ENCODE peak calls at places on chromosomes 5 and 9, in five cellular contexts. E is transverse colon, S is cardiac muscle cell, T is MM.1S, F is heart right ventricle. U is an unnamed sample.

GRCh38 chr5:5799229-5799628 is 376.8 kb downstream of the ICE1 start:
- DNase-seq in E (no peak), S (no peak), T (no peak), F (no peak), U (no peak)

GRCh38 chr9:133238272-133238850 is 29.3 kb upstream of the OBP2B start:
- DNase-seq in E (peak; percentile 94), S (peak; percentile 90), T (no peak), F (peak; percentile 93), U (peak; percentile 92)

GRCh38 chr9:105062222-105062850 is 134.4 kb upstream of the ABCA1 start:
- DNase-seq in E (no peak), S (no peak), T (no peak), F (no peak), U (peak; percentile 65)

GRCh38 chr5:123719004-123719403 is 207.0 kb downstream of the CSNK1G3 start:
- DNase-seq in E (no peak), S (peak; percentile 18), T (no peak), F (no peak), U (no peak)

GRCh38 chr5:172412724-172413260 is 41.5 kb downstream of the SH3PXD2B start:
- DNase-seq in E (peak; percentile 68), S (peak; percentile 99), T (no peak), F (peak; percentile 86), U (peak; percentile 51)

GRCh38 chr9:97507585-97507984 is 6.1 kb downstream of the TMOD1 start:
- DNase-seq in E (no peak), S (no peak), T (no peak), F (no peak), U (no peak)

GRCh38 chr9:86043999-86044398 is 55.4 kb downstream of the GOLM1 start:
- DNase-seq in E (no peak), S (no peak), T (no peak), F (no peak), U (no peak)

GRCh38 chr5:169607882-169608281 is 24.3 kb downstream of the SPDL1 start:
- DNase-seq in E (no peak), S (no peak), T (no peak), F (no peak), U (no peak)

GRCh38 chr5:14417232-14417730 is 164.3 kb upstream of the OTULINL start:
- DNase-seq in E (no peak), S (peak; percentile 71), T (no peak), F (no peak), U (no peak)

GRCh38 chr5:146623009-146623408 is 107.0 kb upstream of the GPR151 start:
- DNase-seq in E (no peak), S (no peak), T (peak; percentile 70), F (no peak), U (no peak)
- H3K27ac ChIP-seq in E (no peak overlapping the region), S (no peak overlapping the region), T (no peak overlapping the region), F (no peak overlapping the region), U (no peak overlapping the region)

GRCh38 chr5:29498412-29498811 is 1695.1 kb upstream of the CDH6 start:
- DNase-seq in E (no peak), S (no peak), T (no peak), F (no peak), U (no peak)
- H3K9me3 ChIP-seq in E (peaks cover 6% of the 10 kb centered on the region), S (no peaks in the 10 kb centered on the region), T (no peaks in the 10 kb centered on the region), F (peaks cover 32% of the 10 kb centered on the region), U (no peaks in the 10 kb centered on the region)

GRCh38 chr5:28810751-28811136 is 1772.4 kb upstream of the CDH9 start:
- DNase-seq in E (no peak), S (no peak), T (no peak), F (no peak), U (no peak)
- TF ChIP-seq CTCF in E (no peak), S (no peak), T (no peak), F (no peak), U (no peak)

GRCh38 chr9:12875216-12875615 is 100.4 kb downstream of the LURAP1L start:
- DNase-seq in E (no peak), S (peak; percentile 15), T (no peak), F (no peak), U (no peak)
- H3K27ac ChIP-seq in E (no peak overlapping the region), S (no peak overlapping the region), T (no peak overlapping the region), F (no peak overlapping the region), U (no peak overlapping the region)

GRCh38 chr5:179044765-179045164 is 15.4 kb upstream of the ZNF354C start:
- DNase-seq in E (no peak), S (no peak), T (no peak), F (no peak), U (no peak)
- H3K9me3 ChIP-seq in E (peaks cover 11% of the 10 kb centered on the region), S (no peaks in the 10 kb centered on the region), T (no peaks in the 10 kb centered on the region), F (peaks cover 11% of the 10 kb centered on the region), U (no peaks in the 10 kb centered on the region)

GRCh38 chr5:2015116-2015848 is 132.6 kb upstream of the IRX4 start:
- DNase-seq in E (no peak), S (no peak), T (no peak), F (no peak), U (no peak)
- TF ChIP-seq CTCF in E (no peak), S (no peak), T (no peak), F (no peak), U (no peak)

GRCh38 chr9:114505187-114506081 is at the start of gene WHRN:
- DNase-seq in E (peak; percentile 95), S (peak; percentile 93), T (peak; percentile 95), F (peak; percentile 91), U (peak; percentile 94)
- H3K27ac ChIP-seq in E (peak within 1 kb of the TSS; percentile 74), S (no peak within 1 kb of the TSS), T (peak within 1 kb of the TSS; percentile 81), F (no peak within 1 kb of the TSS), U (peak within 1 kb of the TSS; percentile 48)

GRCh38 chr5:149685494-149685893 is 44.6 kb upstream of the PPARGC1B start:
- DNase-seq in E (no peak), S (no peak), T (no peak), F (no peak), U (no peak)

GRCh38 chr5:149688406-149688805 is 41.7 kb upstream of the PPARGC1B start:
- DNase-seq in E (no peak), S (no peak), T (no peak), F (no peak), U (no peak)

GRCh38 chr5:149684371-149684770 is 45.7 kb upstream of the PPARGC1B start:
- DNase-seq in E (no peak), S (no peak), T (no peak), F (no peak), U (no peak)

GRCh38 chr5:149682532-149683076 is 47.5 kb upstream of the PPARGC1B start:
- DNase-seq in E (no peak), S (no peak), T (no peak), F (no peak), U (no peak)

GRCh38 chr5:149687789-149688188 is 42.3 kb upstream of the PPARGC1B start:
- DNase-seq in E (no peak), S (no peak), T (no peak), F (no peak), U (no peak)
- H3K9me3 ChIP-seq in E (no peaks in the 10 kb centered on the region), S (no peaks in the 10 kb centered on the region), T (no peaks in the 10 kb centered on the region), F (no peaks in the 10 kb centered on the region), U (no peaks in the 10 kb centered on the region)

GRCh38 chr9:131853434-131853833 is 113.6 kb upstream of the RAPGEF1 start:
- DNase-seq in E (no peak), S (no peak), T (no peak), F (no peak), U (no peak)

GRCh38 chr9:131854906-131855504 is 115.1 kb upstream of the RAPGEF1 start:
- DNase-seq in E (no peak), S (peak; percentile 69), T (no peak), F (no peak), U (no peak)

GRCh38 chr9:131860430-131860829 is 120.6 kb upstream of the RAPGEF1 start:
- DNase-seq in E (no peak), S (no peak), T (no peak), F (no peak), U (no peak)

GRCh38 chr9:131854334-131854733 is 114.5 kb upstream of the RAPGEF1 start:
- DNase-seq in E (no peak), S (peak; percentile 50), T (no peak), F (peak; percentile 16), U (no peak)

GRCh38 chr9:131856105-131856504 is 116.2 kb upstream of the RAPGEF1 start:
- DNase-seq in E (no peak), S (no peak), T (no peak), F (no peak), U (no peak)
- TF ChIP-seq CTCF in E (no peak), S (no peak), T (no peak), F (no peak), U (no peak)